ENCODE peak calls at places on chromosomes 6 and 20, in ten cellular contexts. Y is Kasumi-1, S is ELR, W is globus pallidus, A is GM04504, M is RWPE1, Z is NCI-H1105 treated with DMSO at 0.1 percent for 48 hours, L is HEK293T, H is GF-D8, K is GM06990. X is an unnamed sample.

GRCh38 chr6:168041928-168042327 is 37.1 kb downstream of the FRMD1 start:
- DNase-seq in Y (no peak), S (no peak), W (no peak), A (no peak), M (no peak), Z (no peak), L (no peak), H (no peak), K (no peak), X (no peak)

GRCh38 chr6:1796706-1797529 is 187.2 kb downstream of the FOXC1 start:
- DNase-seq in Y (no peak), S (no peak), W (no peak), A (no peak), M (no peak), Z (no peak), L (no peak), H (no peak), K (peak), X (peak)

GRCh38 chr20:37804584-37805566 is 98.1 kb upstream of the VSTM2L start:
- DNase-seq in Y (peak), S (no peak), W (peak), A (no peak), M (no peak), Z (peak), L (no peak), H (peak), K (peak), X (peak)

GRCh38 chr6:115594894-115595293 is 465.8 kb downstream of the FRK start:
- DNase-seq in Y (no peak), S (no peak), W (no peak), A (no peak), M (no peak), Z (peak), L (no peak), H (no peak), K (no peak), X (no peak)

GRCh38 chr20:3312940-3313656 is 74.1 kb upstream of the SLC4A11 start:
- DNase-seq in Y (peak), S (peak), W (no peak), A (peak), M (peak), Z (no peak), L (no peak), H (peak), K (no peak), X (no peak)

GRCh38 chr6:42257614-42258013 is 40.0 kb upstream of the MRPS10 start:
- DNase-seq in Y (no peak), S (no peak), W (no peak), A (no peak), M (no peak), Z (no peak), L (no peak), H (no peak), K (no peak), X (no peak)

GRCh38 chr6:139262519-139263300 is 29.1 kb downstream of the TXLNB start:
- DNase-seq in Y (no peak), S (peak), W (no peak), A (no peak), M (no peak), Z (peak), L (no peak), H (no peak), K (no peak), X (peak)

GRCh38 chr6:23013776-23014175 is 444.4 kb downstream of the HDGFL1 start:
- DNase-seq in Y (no peak), S (no peak), W (no peak), A (peak), M (no peak), Z (no peak), L (no peak), H (no peak), K (no peak), X (no peak)

GRCh38 chr6:153003294-153003645 is 761 bp upstream of the MTRF1L start:
- DNase-seq in Y (no peak), S (peak), W (peak), A (no peak), M (no peak), Z (peak), L (no peak), H (no peak), K (no peak), X (no peak)

GRCh38 chr6:112360498-112360897 is 13.4 kb downstream of the RFPL4B start:
- DNase-seq in Y (peak), S (peak), W (no peak), A (no peak), M (no peak), Z (peak), L (no peak), H (no peak), K (no peak), X (no peak)

GRCh38 chr6:53497905-53498304 is 47.0 kb downstream of the GCLC start:
- DNase-seq in Y (no peak), S (no peak), W (no peak), A (no peak), M (no peak), Z (no peak), L (no peak), H (no peak), K (no peak), X (no peak)

GRCh38 chr6:36596359-36596758 is 2.2 kb downstream of the SRSF3 start:
- DNase-seq in Y (no peak), S (peak), W (no peak), A (no peak), M (no peak), Z (no peak), L (no peak), H (no peak), K (no peak), X (no peak)